ENCODE peak calls at places on chromosomes 2 and 18, in nine cellular contexts. Y, M, G, N, A, H, R, Q and E are unnamed samples.

GRCh38 chr18:13638684-13639083 is 87.7 kb downstream of the FAM210A start:
- DNase-seq in M (no peak), Q (no peak), G (no peak), N (no peak), A (no peak), H (no peak), R (no peak), Y (no peak), E (no peak)

GRCh38 chr2:134625311-134625710 is 93.5 kb downstream of the TMEM163 start:
- DNase-seq in M (no peak), H (no peak), R (no peak), A (no peak), Q (no peak), Y (no peak), N (no peak), G (no peak), E (no peak)

GRCh38 chr18:67608909-67609308 is 92.4 kb upstream of the DSEL start:
- DNase-seq in H (no peak), R (no peak), N (no peak), A (no peak), Q (no peak), G (no peak), Y (peak; percentile 82), M (no peak), E (no peak)

GRCh38 chr2:10215393-10215935 is 87.2 kb upstream of the HPCAL1 start:
- DNase-seq in M (no peak), N (no peak), H (no peak), A (no peak), R (no peak), Q (no peak), Y (peak; percentile 61), G (no peak), E (no peak)

GRCh38 chr2:26861610-26862224 is 13.8 kb downstream of the DPYSL5 start:
- DNase-seq in A (no peak), M (no peak), H (no peak), N (no peak), Q (no peak), R (no peak), Y (no peak), G (no peak), E (no peak)

GRCh38 chr18:3014501-3015202 is 1.7 kb upstream of the LPIN2 start:
- DNase-seq in N (no peak), M (no peak), Y (no peak), R (no peak), Q (no peak), A (no peak), G (no peak), H (no peak), E (no peak)

GRCh38 chr18:78741381-78742340 is 238.0 kb upstream of the SALL3 start:
- DNase-seq in G (no peak), Q (no peak), H (no peak), R (no peak), A (no peak), Y (no peak), N (no peak), M (no peak), E (no peak)

GRCh38 chr2:128541448-128541847 is 222.8 kb upstream of the HS6ST1 start:
- DNase-seq in Y (no peak), M (no peak), H (no peak), Q (no peak), A (no peak), R (no peak), N (no peak), G (no peak), E (no peak)

GRCh38 chr2:239370876-239371725 is 29.7 kb downstream of the HDAC4 start:
- DNase-seq in R (no peak), Y (no peak), H (no peak), Q (no peak), G (no peak), A (no peak), N (no peak), M (no peak), E (peak; percentile 71)

GRCh38 chr18:13605477-13605876 is 120.9 kb downstream of the FAM210A start:
- DNase-seq in G (no peak), Q (no peak), Y (no peak), H (no peak), N (no peak), M (no peak), A (no peak), R (no peak), E (no peak)

GRCh38 chr2:143844986-143845385 is 674.9 kb downstream of the ZEB2 start:
- DNase-seq in G (no peak), N (no peak), Y (no peak), M (no peak), Q (no peak), R (no peak), H (no peak), A (no peak), E (no peak)

GRCh38 chr18:31478688-31479087 is 19.3 kb upstream of the DSG2 start:
- DNase-seq in N (no peak), M (no peak), G (no peak), Q (no peak), Y (no peak), R (no peak), A (no peak), H (no peak), E (no peak)

GRCh38 chr18:62396381-62396780 is 71.3 kb downstream of the TNFRSF11A start:
- DNase-seq in Y (no peak), R (no peak), M (no peak), G (no peak), A (no peak), H (no peak), N (no peak), Q (no peak), E (no peak)

GRCh38 chr2:72001937-72002690 is 145.5 kb downstream of the CYP26B1 start:
- DNase-seq in M (no peak), Q (no peak), Y (no peak), R (no peak), H (peak; percentile 44), N (no peak), G (no peak), A (no peak), E (peak; percentile 8)

GRCh38 chr2:138182276-138182675 is 218.0 kb downstream of the HNMT start:
- DNase-seq in G (no peak), Q (no peak), A (no peak), R (no peak), H (no peak), M (no peak), Y (no peak), N (no peak), E (no peak)

GRCh38 chr2:127891806-127892205 is 6.0 kb upstream of the AMMECR1L start:
- DNase-seq in Q (no peak), Y (no peak), G (no peak), R (no peak), M (no peak), H (no peak), N (no peak), A (no peak), E (peak; percentile 55)

GRCh38 chr18:63409301-63409700 is 13.0 kb downstream of the VPS4B start:
- DNase-seq in M (no peak), Q (no peak), A (no peak), G (no peak), H (no peak), R (no peak), Y (peak; percentile 32), N (no peak), E (no peak)

GRCh38 chr18:63405986-63406385 is 16.3 kb downstream of the VPS4B start:
- DNase-seq in M (no peak), A (no peak), N (no peak), H (no peak), Y (no peak), Q (no peak), G (no peak), R (no peak), E (no peak)

GRCh38 chr18:63410792-63411191 is 11.5 kb downstream of the VPS4B start:
- DNase-seq in Q (no peak), N (no peak), R (no peak), G (no peak), A (no peak), M (no peak), Y (peak; percentile 74), H (no peak), E (no peak)

GRCh38 chr18:63412949-63413348 is 9.3 kb downstream of the VPS4B start:
- DNase-seq in Q (no peak), N (no peak), H (no peak), M (no peak), R (no peak), A (no peak), Y (no peak), G (no peak), E (no peak)

GRCh38 chr18:63407734-63408133 is 14.5 kb downstream of the VPS4B start:
- DNase-seq in R (no peak), G (no peak), Y (no peak), H (no peak), Q (no peak), N (no peak), M (no peak), A (no peak), E (no peak)
- H3K36me3 ChIP-seq in R (no peaks in the 10 kb centered on the region), G (peaks cover 81% of the 10 kb centered on the region), Y (no peaks in the 10 kb centered on the region), H (peaks cover 27% of the 10 kb centered on the region), Q (peaks cover 61% of the 10 kb centered on the region), N (no peaks in the 10 kb centered on the region), M (peaks cover 11% of the 10 kb centered on the region), A (peaks cover 9% of the 10 kb centered on the region), E (no peaks in the 10 kb centered on the region)

DNA sequence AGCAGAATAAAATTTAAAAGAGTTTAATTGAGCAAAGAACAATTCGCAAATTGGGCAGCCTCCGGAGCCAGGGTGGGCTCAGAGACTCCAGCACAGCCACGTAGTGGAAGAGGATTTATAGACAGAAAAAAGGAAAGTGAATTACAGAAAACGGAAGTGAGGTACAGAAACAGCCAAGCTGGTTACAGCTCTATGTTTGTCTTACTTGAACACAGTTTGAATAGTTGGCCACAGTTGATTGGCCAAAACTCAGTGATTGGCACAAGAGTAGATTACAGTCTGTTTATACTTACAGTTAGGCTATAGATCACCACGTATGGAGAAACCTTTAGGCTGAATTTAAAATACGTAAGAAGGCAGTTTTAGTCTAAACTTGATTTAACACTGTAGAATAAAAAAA is 78.8 kb upstream of the NEDD4L start:
- DNase-seq in H (no peak), N (no peak), R (no peak), Y (no peak), M (no peak), Q (no peak), G (no peak), A (no peak), E (no peak)
- H3K4me3 ChIP-seq in H (no peak overlapping the region), N (no peak overlapping the region), R (no peak overlapping the region), Y (no peak overlapping the region), M (no peak overlapping the region), Q (no peak overlapping the region), G (no peak overlapping the region), A (no peak overlapping the region), E (no peak overlapping the region)

DNA sequence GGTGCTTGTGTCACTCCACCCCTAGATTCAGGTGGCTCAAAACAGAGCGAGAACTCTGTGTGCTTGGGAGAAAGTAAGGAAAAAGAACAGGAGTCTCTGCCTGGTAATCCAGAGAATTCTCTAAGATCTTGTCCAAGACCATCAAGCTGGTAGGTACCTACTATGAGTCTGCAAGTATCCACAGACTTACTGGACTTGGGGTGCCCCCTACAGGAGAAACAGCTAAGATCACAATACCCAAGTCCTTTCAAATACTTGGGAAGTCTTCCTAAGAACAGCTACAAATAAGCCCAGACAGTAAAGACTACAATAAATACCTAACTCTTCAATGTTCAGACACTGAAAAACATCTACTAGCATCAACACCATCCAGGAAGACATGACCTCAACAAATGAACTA is 1143.6 kb upstream of the ACVR2A start:
- DNase-seq in H (no peak), A (peak; percentile 81), M (no peak), N (no peak), Q (peak; percentile 55), R (no peak), Y (no peak), G (no peak), E (no peak)
- H3K9me3 ChIP-seq in H (no peaks in the 10 kb centered on the region), A (no peaks in the 10 kb centered on the region), M (no peaks in the 10 kb centered on the region), N (peaks cover 59% of the 10 kb centered on the region), Q (no peaks in the 10 kb centered on the region), R (peaks cover 4% of the 10 kb centered on the region), Y (no peaks in the 10 kb centered on the region), G (no peaks in the 10 kb centered on the region), E (no peaks in the 10 kb centered on the region)

GRCh38 chr2:241495172-241496002 is 13.0 kb downstream of the STK25 start:
- DNase-seq in Y (no peak), G (no peak), Q (no peak), M (no peak), N (no peak), H (peak; percentile 10), R (no peak), A (no peak), E (no peak)
- H3K36me3 ChIP-seq in Y (peaks cover 27% of the 10 kb centered on the region), G (peaks cover 99% of the 10 kb centered on the region), Q (peaks cover 95% of the 10 kb centered on the region), M (no peaks in the 10 kb centered on the region), N (peaks cover 4% of the 10 kb centered on the region), H (peaks cover 15% of the 10 kb centered on the region), R (no peaks in the 10 kb centered on the region), A (peaks cover 43% of the 10 kb centered on the region), E (no peaks in the 10 kb centered on the region)